ENCODE peak calls at places on chromosomes 11 and 22, in four cellular contexts. One of them, this sample, is unnamed.

GRCh38 chr11:114190630-114191029 is 105.6 kb upstream of the NNMT start:
- DNase-seq in K562: no peak
- DNase-seq in GM12878: no peak
- DNase-seq in H1: no peak
- DNase-seq in this sample: no peak

GRCh38 chr22:31148953-31149627 is 8.8 kb upstream of the PLA2G3 start:
- DNase-seq in K562: peak; percentile 76
- DNase-seq in GM12878: no peak
- DNase-seq in H1: peak; percentile 71
- DNase-seq in this sample: peak; percentile 67

GRCh38 chr11:62791501-62792192 is at the start of gene TMEM223:
- DNase-seq in K562: peak; percentile 92
- DNase-seq in GM12878: no peak
- DNase-seq in H1: no peak
- DNase-seq in this sample: no peak

GRCh38 chr11:61133956-61134662 is 27.1 kb downstream of the VPS37C start:
- DNase-seq in K562: no peak
- DNase-seq in GM12878: no peak
- DNase-seq in H1: no peak
- DNase-seq in this sample: no peak

GRCh38 chr11:127675602-127676001 is 675.0 kb upstream of the KIRREL3 start:
- DNase-seq in K562: no peak
- DNase-seq in GM12878: no peak
- DNase-seq in H1: no peak
- DNase-seq in this sample: no peak

GRCh38 chr11:68741536-68741935 is 9.8 kb downstream of the TESMIN start:
- DNase-seq in K562: no peak
- DNase-seq in GM12878: no peak
- DNase-seq in H1: no peak
- DNase-seq in this sample: no peak

GRCh38 chr22:43060213-43060612 is 29.0 kb downstream of the TTLL1 start:
- DNase-seq in K562: peak; percentile 53
- DNase-seq in GM12878: no peak
- DNase-seq in H1: peak; percentile 54
- DNase-seq in this sample: no peak

GRCh38 chr11:34356918-34357645 is 728 bp downstream of the ABTB2 start:
- DNase-seq in K562: no peak
- DNase-seq in GM12878: no peak
- DNase-seq in H1: no peak
- DNase-seq in this sample: no peak

GRCh38 chr22:50044485-50045143 is 13.5 kb downstream of the TTLL8 start:
- DNase-seq in K562: no peak
- DNase-seq in GM12878: no peak
- DNase-seq in H1: no peak
- DNase-seq in this sample: no peak

GRCh38 chr11:34968862-34969261 is 52.4 kb downstream of the PDHX start:
- DNase-seq in K562: no peak
- DNase-seq in GM12878: no peak
- DNase-seq in H1: no peak
- DNase-seq in this sample: no peak

GRCh38 chr11:22875869-22876473 is 15.7 kb upstream of the CCDC179 start:
- DNase-seq in K562: peak; percentile 60
- DNase-seq in GM12878: peak; percentile 38
- DNase-seq in H1: no peak
- DNase-seq in this sample: peak; percentile 69

GRCh38 chr11:29184939-29185890 is 831.6 kb downstream of the KCNA4 start:
- DNase-seq in K562: no peak
- DNase-seq in GM12878: no peak
- DNase-seq in H1: no peak
- DNase-seq in this sample: no peak

GRCh38 chr22:47154621-47155081 is 392.2 kb downstream of the TBC1D22A start:
- DNase-seq in K562: no peak
- DNase-seq in GM12878: no peak
- DNase-seq in H1: no peak
- DNase-seq in this sample: no peak

GRCh38 chr22:49608228-49608627 is 219.4 kb downstream of the BRD1 start:
- DNase-seq in K562: no peak
- DNase-seq in GM12878: no peak
- DNase-seq in H1: no peak
- DNase-seq in this sample: no peak

GRCh38 chr22:29032014-29032475 is 29.6 kb downstream of the C22orf31 start:
- DNase-seq in K562: no peak
- DNase-seq in GM12878: no peak
- DNase-seq in H1: no peak
- DNase-seq in this sample: no peak

GRCh38 chr11:60242607-60243292 is at the start of gene MS4A4E:
- DNase-seq in K562: no peak
- DNase-seq in GM12878: no peak
- DNase-seq in H1: no peak
- DNase-seq in this sample: no peak

GRCh38 chr11:17014774-17015638 is 792 bp upstream of the PLEKHA7 start:
- DNase-seq in K562: peak; percentile 34
- DNase-seq in GM12878: no peak
- DNase-seq in H1: no peak
- DNase-seq in this sample: no peak

GRCh38 chr11:119100960-119101349 is 698 bp downstream of the DPAGT1 start:
- DNase-seq in K562: no peak
- DNase-seq in GM12878: no peak
- DNase-seq in H1: no peak
- DNase-seq in this sample: no peak

GRCh38 chr11:45104006-45104789 is 42.2 kb upstream of the PRDM11 start:
- DNase-seq in K562: no peak
- DNase-seq in GM12878: no peak
- DNase-seq in H1: no peak
- DNase-seq in this sample: no peak

GRCh38 chr11:73164803-73165542 is 22.9 kb upstream of the FCHSD2 start:
- DNase-seq in K562: no peak
- DNase-seq in GM12878: no peak
- DNase-seq in H1: no peak
- DNase-seq in this sample: no peak

GRCh38 chr22:31040542-31041398 is 40.3 kb upstream of the SMTN start:
- DNase-seq in K562: no peak
- DNase-seq in GM12878: no peak
- DNase-seq in H1: no peak
- DNase-seq in this sample: no peak

GRCh38 chr11:120807414-120808150 is 216.3 kb upstream of the TBCEL start:
- DNase-seq in K562: no peak
- DNase-seq in GM12878: no peak
- DNase-seq in H1: no peak
- DNase-seq in this sample: peak; percentile 62

GRCh38 chr11:132824642-132825041 is 707.7 kb downstream of the OPCML start:
- DNase-seq in K562: no peak
- DNase-seq in GM12878: no peak
- DNase-seq in H1: no peak
- DNase-seq in this sample: no peak

GRCh38 chr11:82828472-82828871 is 71.8 kb downstream of the PRCP start:
- DNase-seq in K562: no peak
- DNase-seq in GM12878: no peak
- DNase-seq in H1: no peak
- DNase-seq in this sample: no peak
- TF ChIP-seq SIN3A in K562: no peak
- TF ChIP-seq SIN3A in GM12878: no peak
- TF ChIP-seq SIN3A in H1: no peak
- TF ChIP-seq SIN3A in this sample: no peak

DNA sequence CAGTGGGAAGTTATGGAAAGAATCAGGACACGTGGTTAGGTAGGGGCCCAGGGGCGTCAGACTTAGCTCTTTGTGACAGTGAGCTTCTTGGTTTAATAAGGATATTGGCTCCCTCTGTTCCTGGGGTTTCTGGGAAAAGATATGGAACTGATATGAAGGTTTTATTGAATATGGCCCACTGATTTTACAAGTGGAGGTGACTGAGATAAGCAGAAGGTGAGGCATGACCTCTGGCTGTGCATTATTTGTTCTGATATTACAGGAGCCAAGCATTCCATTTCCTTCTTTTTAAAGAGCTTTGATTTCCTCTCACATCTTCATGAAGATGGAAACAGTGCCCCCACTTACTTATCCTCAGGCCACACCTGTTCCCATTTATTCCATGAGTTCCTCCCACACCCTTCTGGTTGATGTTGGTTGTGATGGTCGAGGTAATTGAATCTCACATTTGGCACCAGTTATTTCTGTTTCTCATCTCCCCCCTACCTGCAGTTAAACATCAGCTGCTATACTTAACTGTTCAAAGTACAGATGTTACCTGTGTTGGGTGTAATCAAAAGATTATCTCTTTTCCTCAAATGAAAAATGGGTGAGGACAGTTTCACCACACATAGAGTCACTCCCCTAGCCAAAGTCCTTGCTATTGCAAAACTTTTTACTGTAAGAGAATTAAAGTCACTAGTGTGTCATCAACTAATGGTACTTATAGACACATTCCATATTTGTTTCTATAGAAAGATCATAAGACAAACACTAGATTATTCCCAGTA is 1.8 kb downstream of the TMEM45B start:
- DNase-seq in K562: no peak
- DNase-seq in GM12878: no peak
- DNase-seq in H1: no peak
- DNase-seq in this sample: no peak
- H3K27me3 ChIP-seq in K562: peaks cover 6% of the 10 kb centered on the region
- H3K27me3 ChIP-seq in GM12878: no peaks in the 10 kb centered on the region
- H3K27me3 ChIP-seq in H1: peaks cover 36% of the 10 kb centered on the region
- H3K27me3 ChIP-seq in this sample: peaks cover 18% of the 10 kb centered on the region

GRCh38 chr11:96567667-96568066 is 177.9 kb downstream of the JRKL start:
- DNase-seq in K562: no peak
- DNase-seq in GM12878: no peak
- DNase-seq in H1: no peak
- DNase-seq in this sample: no peak
- H3K4me3 ChIP-seq in K562: no peak overlapping the region
- H3K4me3 ChIP-seq in GM12878: no peak overlapping the region
- H3K4me3 ChIP-seq in H1: no peak overlapping the region
- H3K4me3 ChIP-seq in this sample: no peak overlapping the region

DNA sequence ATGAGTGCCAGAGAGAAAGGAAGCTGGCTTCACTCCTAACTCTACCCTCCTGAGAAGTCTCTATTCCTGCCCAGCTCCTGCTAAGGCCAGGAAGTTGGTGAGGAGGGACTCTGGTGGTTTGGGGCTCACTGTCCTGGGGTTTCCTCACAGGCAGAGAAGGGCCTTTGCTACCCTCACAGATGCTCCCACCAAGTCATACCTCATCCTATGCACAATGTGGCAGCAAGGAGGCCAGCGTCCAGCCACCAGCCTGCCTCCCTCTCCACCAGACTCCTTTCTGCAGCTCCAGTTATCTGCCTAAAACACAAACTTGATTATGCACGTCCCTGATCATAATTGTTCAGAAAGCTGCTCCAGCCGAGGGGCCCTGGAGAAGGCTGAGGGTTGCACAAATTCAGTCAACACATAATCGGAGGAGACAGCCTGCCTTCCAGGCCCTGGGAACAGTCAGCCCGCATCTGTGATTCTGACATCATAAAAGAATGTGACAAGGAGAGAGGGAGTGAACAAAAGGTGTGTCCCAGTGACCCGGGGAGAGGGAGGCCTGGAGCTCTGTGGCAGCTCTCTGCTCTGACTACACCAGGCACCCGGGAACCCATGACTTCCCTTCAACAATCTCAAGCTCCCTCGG is 28.8 kb downstream of the DKK3 start:
- DNase-seq in K562: no peak
- DNase-seq in GM12878: no peak
- DNase-seq in H1: no peak
- DNase-seq in this sample: no peak
- TF ChIP-seq SIN3A in K562: no peak
- TF ChIP-seq SIN3A in GM12878: no peak
- TF ChIP-seq SIN3A in H1: no peak
- TF ChIP-seq SIN3A in this sample: no peak

DNA sequence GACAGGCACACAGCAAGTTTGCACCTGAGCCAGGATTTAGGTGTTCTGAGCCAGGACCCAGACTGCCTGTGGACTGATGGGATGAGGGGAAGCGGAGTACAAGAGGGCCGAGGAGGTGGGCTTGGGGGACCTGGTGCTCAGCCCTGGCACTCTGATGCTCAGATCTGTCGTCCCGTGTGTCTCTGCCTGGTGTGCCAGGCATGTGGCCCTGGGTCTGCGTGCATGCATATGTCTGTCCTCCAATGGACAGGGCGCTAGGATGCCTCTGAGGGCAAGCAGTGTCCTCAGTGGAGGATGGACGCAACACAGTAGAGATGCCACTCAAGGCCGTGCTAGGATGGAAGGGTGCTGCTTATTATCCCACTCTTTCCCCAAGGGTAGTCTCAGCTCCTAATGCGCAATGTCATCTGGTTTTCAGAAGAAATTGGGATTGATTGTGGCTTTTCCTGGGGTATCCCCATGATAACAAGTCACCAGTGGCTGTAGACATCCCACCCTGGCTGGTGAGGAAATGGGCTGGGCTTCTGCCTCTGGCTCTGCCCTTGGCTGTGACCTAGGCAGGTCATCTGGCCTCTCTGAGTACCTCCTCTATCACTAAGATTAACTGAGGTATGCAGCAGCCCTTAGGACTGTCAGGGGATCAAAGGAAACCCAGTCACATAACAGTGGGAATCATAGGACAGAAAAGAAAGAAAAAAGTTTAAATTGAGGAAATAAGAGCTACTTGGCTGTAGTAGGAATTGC is 35.7 kb upstream of the SUSD2 start:
- DNase-seq in K562: no peak
- DNase-seq in GM12878: no peak
- DNase-seq in H1: no peak
- DNase-seq in this sample: no peak
- H3K27me3 ChIP-seq in K562: no peaks in the 10 kb centered on the region
- H3K27me3 ChIP-seq in GM12878: no peaks in the 10 kb centered on the region
- H3K27me3 ChIP-seq in H1: no peaks in the 10 kb centered on the region
- H3K27me3 ChIP-seq in this sample: no peaks in the 10 kb centered on the region

DNA sequence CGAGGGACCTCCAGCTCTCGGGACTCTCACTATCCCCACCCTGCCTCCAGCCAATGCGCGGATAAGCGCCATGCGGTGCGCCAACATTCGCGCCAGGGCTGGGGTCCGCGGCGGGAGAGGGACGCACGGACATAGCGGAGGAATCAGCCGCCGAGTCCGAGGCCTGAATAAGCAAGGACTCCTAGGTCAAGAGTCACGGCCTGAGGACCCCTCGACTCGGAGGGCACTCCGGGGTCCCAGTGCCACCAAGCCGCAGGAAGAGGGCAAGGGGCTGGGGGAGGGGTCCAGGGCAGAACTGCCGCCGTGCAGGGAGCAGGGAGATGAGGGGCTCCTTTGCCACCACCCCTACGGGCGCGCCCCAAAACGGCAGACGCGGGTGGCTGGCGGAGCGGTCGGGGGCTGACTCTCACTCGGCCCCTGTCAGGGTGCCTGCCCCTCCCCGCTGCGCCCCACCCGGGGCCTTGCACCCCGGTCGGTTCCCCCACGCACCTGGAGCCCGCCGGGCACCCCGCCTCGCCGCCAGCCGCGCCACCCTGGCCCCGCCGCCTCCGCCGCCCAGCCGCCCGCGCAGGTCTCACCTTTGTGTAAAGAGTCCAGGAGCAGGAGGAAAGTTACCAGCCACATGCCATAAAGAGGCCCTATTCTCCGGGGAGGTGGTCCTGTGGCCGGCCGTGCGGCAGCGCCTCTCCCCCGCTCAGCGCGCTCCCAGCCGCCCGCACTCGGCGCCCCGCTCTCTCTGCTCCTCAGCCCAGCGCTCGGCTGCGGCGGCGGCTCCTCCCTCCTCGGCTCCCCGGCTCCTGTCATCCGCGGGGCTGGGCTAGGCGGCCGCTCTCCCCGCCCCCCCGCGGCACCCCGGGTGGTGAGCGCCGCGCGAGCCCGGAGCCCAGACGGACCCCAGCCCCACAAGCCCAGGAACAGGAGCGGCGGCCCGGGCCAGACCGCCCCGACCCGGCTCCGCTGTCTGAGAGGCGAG is at the start of gene DSCAML1:
- DNase-seq in K562: peak; percentile 19
- DNase-seq in GM12878: no peak
- DNase-seq in H1: no peak
- DNase-seq in this sample: no peak
- H3K4me3 ChIP-seq in K562: no peak within 1 kb of the TSS
- H3K4me3 ChIP-seq in GM12878: no peak within 1 kb of the TSS
- H3K4me3 ChIP-seq in H1: peak within 1 kb of the TSS; percentile 23
- H3K4me3 ChIP-seq in this sample: no peak within 1 kb of the TSS

This sample was measured in Panc1.